ENCODE peak calls at places on chromosomes 5 and 9, in ten cellular contexts. K is psoas muscle; P is heart right ventricle; H is stomach; B is mesendoderm; C is lower lobe of right lung; X is HCT116; G is CD4-positive, CD25-positive, alpha-beta regulatory T cell; J is CD8-positive, alpha-beta T cell; T is SK-N-SH. L is an unnamed sample.

GRCh38 chr5:134345996-134346395 is 21.0 kb downstream of the CDKL3 start:
- DNase-seq in X (no peak), K (no peak), G (no peak), T (no peak), H (no peak), C (no peak), B (peak; percentile 96), J (no peak), P (no peak), L (no peak)

GRCh38 chr9:38417003-38417965 is 7.0 kb downstream of the IGFBPL1 start:
- DNase-seq in B (peak; percentile 78), T (peak; percentile 68), K (no peak), X (peak; percentile 35), P (no peak), G (no peak), H (peak; percentile 40), C (no peak), J (no peak), L (no peak)

GRCh38 chr9:122129969-122130368 is 29.6 kb downstream of the NDUFA8 start:
- DNase-seq in B (no peak), C (no peak), G (no peak), X (no peak), H (no peak), P (no peak), T (no peak), K (no peak), J (no peak), L (no peak)

GRCh38 chr5:88058625-88059024 is 210.0 kb downstream of the TMEM161B start:
- DNase-seq in G (no peak), H (no peak), P (no peak), K (no peak), J (no peak), T (no peak), X (no peak), B (no peak), C (no peak), L (no peak)

GRCh38 chr5:321233-321725 is at the start of gene AHRR:
- DNase-seq in P (peak; percentile 66), C (peak; percentile 78), K (peak; percentile 77), G (no peak), H (peak; percentile 68), X (no peak), T (peak; percentile 95), J (no peak), B (peak; percentile 73), L (no peak)

GRCh38 chr5:168481330-168481788 is 4.9 kb upstream of the RARS1 start:
- DNase-seq in G (no peak), X (no peak), C (no peak), J (no peak), B (peak; percentile 46), P (no peak), H (no peak), K (no peak), T (no peak), L (no peak)

GRCh38 chr5:73282923-73283322 is 109.9 kb downstream of the TMEM174 start:
- DNase-seq in X (no peak), K (no peak), G (no peak), B (no peak), C (no peak), T (no peak), H (peak; percentile 36), J (no peak), P (no peak), L (no peak)

GRCh38 chr9:2047916-2048315 is 32.8 kb downstream of the SMARCA2 start:
- DNase-seq in K (no peak), J (no peak), B (no peak), C (no peak), G (no peak), P (no peak), H (no peak), X (no peak), T (no peak), L (no peak)

GRCh38 chr5:137036630-137037029 is 462.5 kb downstream of the SPOCK1 start:
- DNase-seq in T (no peak), B (peak; percentile 97), H (no peak), K (no peak), C (no peak), G (no peak), X (no peak), J (no peak), P (no peak), L (no peak)

GRCh38 chr5:6710078-6710477 is 3.2 kb upstream of the TENT4A start:
- DNase-seq in C (no peak), J (no peak), B (no peak), P (no peak), G (no peak), K (no peak), T (no peak), X (no peak), H (no peak), L (no peak)

GRCh38 chr9:136575626-136576268 is 29.9 kb upstream of the NOTCH1 start:
- DNase-seq in P (peak; percentile 15), H (no peak), B (no peak), K (peak; percentile 33), J (no peak), C (no peak), X (no peak), T (no peak), G (no peak), L (no peak)

GRCh38 chr5:147554285-147554817 is 44.5 kb upstream of the DPYSL3 start:
- DNase-seq in X (no peak), H (no peak), C (no peak), G (no peak), T (peak; percentile 41), J (no peak), P (no peak), B (peak; percentile 37), K (no peak), L (no peak)

GRCh38 chr5:80988419-80988925 is 28.3 kb downstream of the RASGRF2 start:
- DNase-seq in K (no peak), J (no peak), B (no peak), C (no peak), T (no peak), G (no peak), H (no peak), P (no peak), X (no peak), L (no peak)

GRCh38 chr9:119137479-119137878 is 231.8 kb downstream of the BRINP1 start:
- DNase-seq in J (no peak), G (no peak), P (no peak), B (no peak), C (no peak), X (no peak), T (no peak), K (no peak), H (no peak), L (no peak)

GRCh38 chr9:9246726-9247125 is 1366.1 kb downstream of the PTPRD start:
- DNase-seq in J (no peak), C (no peak), H (no peak), X (no peak), B (no peak), T (no peak), P (no peak), K (no peak), G (no peak), L (no peak)

GRCh38 chr9:124879226-124879625 is 17.3 kb downstream of the ARPC5L start:
- DNase-seq in K (no peak), B (no peak), J (no peak), C (peak; percentile 43), P (no peak), H (no peak), T (no peak), G (no peak), X (no peak), L (no peak)

GRCh38 chr5:95644351-95645042 is 2.1 kb upstream of the RFESD start:
- DNase-seq in T (peak; percentile 44), G (no peak), J (peak; percentile 56), B (peak; percentile 84), K (no peak), P (no peak), H (peak; percentile 64), C (no peak), X (peak; percentile 72), L (no peak)

GRCh38 chr9:33800886-33801285 is 5.5 kb downstream of the PRSS3 start:
- DNase-seq in K (no peak), H (no peak), T (no peak), C (no peak), P (no peak), X (no peak), B (no peak), G (no peak), J (no peak), L (no peak)

DNA sequence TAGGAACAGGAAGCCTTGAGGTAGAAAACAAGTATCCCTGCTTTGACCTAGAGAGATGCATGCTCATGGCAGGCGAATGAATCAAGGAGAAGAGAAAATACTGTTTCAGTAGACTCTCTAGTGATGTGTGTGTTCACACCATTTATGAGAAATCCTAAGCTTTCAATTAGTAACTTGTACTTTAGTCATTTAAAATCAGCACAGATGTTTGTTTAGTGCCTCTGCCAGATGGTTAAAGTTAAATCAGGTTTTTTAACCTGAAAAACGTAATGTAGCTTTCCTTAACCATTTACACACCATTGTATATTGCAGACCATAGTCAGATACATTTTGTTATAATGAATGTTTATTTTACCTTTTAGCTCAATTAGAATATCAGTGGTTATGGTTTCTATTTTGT is 5.0 kb downstream of the TJP2 start:
- DNase-seq in T (no peak), B (no peak), J (no peak), H (no peak), P (no peak), K (no peak), G (no peak), C (no peak), X (no peak), L (no peak)
- H3K27ac ChIP-seq in T (peak overlapping the region; percentile 39), B (no peak overlapping the region), J (no peak overlapping the region), H (peak overlapping the region; percentile 76), P (no peak overlapping the region), K (no peak overlapping the region), G (no peak overlapping the region), C (no peak overlapping the region), X (peak overlapping the region; percentile 32), L (no peak overlapping the region)

DNA sequence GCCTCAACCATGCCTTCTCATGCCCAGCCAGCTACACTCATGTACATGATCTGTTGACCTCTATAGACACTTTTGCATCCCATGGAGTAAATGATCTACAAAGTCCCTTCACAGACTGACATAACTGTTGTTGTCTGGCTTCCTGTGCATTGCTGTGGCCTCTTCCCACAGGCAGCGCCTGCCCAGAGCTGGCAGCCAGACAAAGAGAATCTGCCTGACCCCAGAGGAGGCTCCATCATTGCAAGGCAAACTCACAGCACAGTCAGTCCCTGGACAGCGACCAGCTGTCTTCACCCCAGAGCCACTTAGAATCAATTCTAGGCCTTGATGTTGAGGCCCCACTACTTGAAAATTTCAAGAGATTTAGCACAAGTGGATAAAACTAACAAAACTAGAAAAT is 65.5 kb downstream of the INSYN2B start:
- DNase-seq in G (no peak), J (no peak), B (peak; percentile 38), C (no peak), T (no peak), K (peak; percentile 71), H (no peak), X (no peak), P (peak; percentile 28), L (peak; percentile 45)
- H3K27ac ChIP-seq in G (no peak overlapping the region), J (no peak overlapping the region), B (no peak overlapping the region), C (no peak overlapping the region), T (no peak overlapping the region), K (no peak overlapping the region), H (no peak overlapping the region), X (no peak overlapping the region), P (no peak overlapping the region), L (peak overlapping the region; percentile 63)

GRCh38 chr9:31839273-31839672 is 545.2 kb upstream of the ACO1 start:
- DNase-seq in C (no peak), P (no peak), H (no peak), J (no peak), B (peak; percentile 46), T (no peak), K (no peak), X (no peak), G (no peak), L (no peak)
- H3K27ac ChIP-seq in C (no peak overlapping the region), P (no peak overlapping the region), H (no peak overlapping the region), J (no peak overlapping the region), B (no peak overlapping the region), T (no peak overlapping the region), K (no peak overlapping the region), X (no peak overlapping the region), G (no peak overlapping the region), L (no peak overlapping the region)

GRCh38 chr5:150001660-150002493 is 1.3 kb downstream of the HMGXB3 start:
- DNase-seq in P (no peak), C (no peak), G (peak; percentile 48), B (peak; percentile 84), J (peak; percentile 66), H (peak; percentile 37), K (no peak), X (peak; percentile 48), T (peak; percentile 78), L (no peak)
- H3K27ac ChIP-seq in P (peak overlapping the region; percentile 95), C (peak overlapping the region; percentile 96), G (peak overlapping the region; percentile 85), B (no peak overlapping the region), J (peak overlapping the region; percentile 75), H (peak overlapping the region; percentile 96), K (peak overlapping the region; percentile 96), X (peak overlapping the region; percentile 87), T (no peak overlapping the region), L (peak overlapping the region; percentile 87)

L was measured in substantia nigra.